ENCODE peak calls at places on chromosomes 3 and 15, in four cellular contexts. M, I, T and C are unnamed samples.

GRCh38 chr3:45055411-45056143 is 29.5 kb downstream of the CLEC3B start:
- DNase-seq in M (no peak), I (peak), T (no peak), C (peak)

GRCh38 chr3:170321326-170322034 is 36.0 kb upstream of the SKIL start:
- DNase-seq in M (peak), I (no peak), T (no peak), C (no peak)

GRCh38 chr15:43376017-43376705 is 5.3 kb downstream of the TUBGCP4 start:
- DNase-seq in M (peak), I (peak), T (peak), C (peak)

GRCh38 chr15:57296473-57297162 is 79.7 kb upstream of the CGNL1 start:
- DNase-seq in M (no peak), I (no peak), T (no peak), C (no peak)

GRCh38 chr15:92435145-92435544 is 41.5 kb downstream of the ST8SIA2 start:
- DNase-seq in M (no peak), I (no peak), T (no peak), C (no peak)

GRCh38 chr3:88057650-88058321 is 1.0 kb downstream of the CGGBP1 start:
- DNase-seq in M (peak), I (no peak), T (no peak), C (no peak)

GRCh38 chr3:133927543-133928066 is 31.9 kb upstream of the RAB6B start:
- DNase-seq in M (no peak), I (peak), T (no peak), C (no peak)

GRCh38 chr3:152202976-152203626 is 65.6 kb upstream of the MBNL1 start:
- DNase-seq in M (no peak), I (no peak), T (peak), C (no peak)

GRCh38 chr3:128788268-128788869 is 62.4 kb downstream of the RAB7A start:
- DNase-seq in M (no peak), I (no peak), T (no peak), C (no peak)

GRCh38 chr15:64883997-64884511 is 27.6 kb upstream of the ANKDD1A start:
- DNase-seq in M (peak), I (peak), T (peak), C (no peak)

GRCh38 chr3:61669676-61670299 is 108.4 kb downstream of the PTPRG start:
- DNase-seq in M (no peak), I (no peak), T (no peak), C (no peak)

GRCh38 chr3:173742491-173742890 is 344.9 kb downstream of the NLGN1 start:
- DNase-seq in M (no peak), I (no peak), T (no peak), C (no peak)

GRCh38 chr15:57527382-57528091 is 64.2 kb upstream of the MYZAP start:
- DNase-seq in M (peak), I (peak), T (peak), C (peak)

GRCh38 chr15:80811781-80812180 is 32.6 kb downstream of the CEMIP start:
- DNase-seq in M (no peak), I (no peak), T (peak), C (no peak)

GRCh38 chr15:66862878-66863335 is 160.9 kb downstream of the SMAD6 start:
- DNase-seq in M (peak), I (peak), T (peak), C (peak)

GRCh38 chr3:31815631-31816440 is 165.2 kb downstream of the OSBPL10 start:
- DNase-seq in M (no peak), I (no peak), T (no peak), C (no peak)

GRCh38 chr3:32969656-32970055 is 18.2 kb downstream of the CCR4 start:
- DNase-seq in M (no peak), I (no peak), T (peak), C (no peak)

GRCh38 chr3:17301271-17301670 is 416.5 kb downstream of the PLCL2 start:
- DNase-seq in M (no peak), I (no peak), T (no peak), C (no peak)

GRCh38 chr15:59313703-59314332 is 58.9 kb downstream of the MYO1E start:
- DNase-seq in M (no peak), I (peak), T (peak), C (peak)

GRCh38 chr3:31980530-31981205 is 394 bp downstream of the OSBPL10 start:
- DNase-seq in M (no peak), I (peak), T (peak), C (no peak)

GRCh38 chr3:141561426-141562034 is 74.7 kb downstream of the RASA2 start:
- DNase-seq in M (peak), I (peak), T (peak), C (peak)

GRCh38 chr3:38533285-38533994 is 37.3 kb downstream of the EXOG start:
- DNase-seq in M (no peak), I (no peak), T (no peak), C (no peak)

GRCh38 chr3:136929984-136930671 is 27.7 kb upstream of the IL20RB start:
- DNase-seq in M (no peak), I (no peak), T (no peak), C (no peak)

GRCh38 chr3:46393554-46394434 is 13.1 kb downstream of the CCR5AS start:
- DNase-seq in M (no peak), I (no peak), T (no peak), C (no peak)

GRCh38 chr15:81897011-81897677 is 148.7 kb downstream of the MEX3B start:
- DNase-seq in M (peak), I (no peak), T (no peak), C (no peak)

GRCh38 chr3:71226565-71227281 is 356.8 kb downstream of the FOXP1 start:
- DNase-seq in M (peak), I (peak), T (peak), C (peak)

GRCh38 chr3:181694805-181695660 is 16.7 kb upstream of the SOX2 start:
- DNase-seq in M (no peak), I (no peak), T (no peak), C (no peak)

GRCh38 chr3:109685084-109686079 is 348.0 kb upstream of the DPPA4 start:
- DNase-seq in M (peak), I (no peak), T (no peak), C (no peak)

GRCh38 chr3:162437480-162437879 is 940.9 kb downstream of the OTOL1 start:
- DNase-seq in M (peak), I (no peak), T (no peak), C (no peak)